ENCODE peak calls at places on chromosome 14, in five cellular contexts. One of them, this sample, is unnamed.

GRCh38 chr14:77053046-77053841 is 24.7 kb upstream of the IRF2BPL start:
- DNase-seq in psoas muscle: peak; percentile 76
- DNase-seq in cardiac muscle cell: peak; percentile 90
- DNase-seq in body of pancreas: peak; percentile 82
- DNase-seq in HepG2: peak; percentile 70
- DNase-seq in this sample: peak; percentile 81

GRCh38 chr14:37420622-37421021 is 174.4 kb downstream of the FOXA1 start:
- DNase-seq in cardiac muscle cell: no peak
- DNase-seq in body of pancreas: no peak
- DNase-seq in HepG2: no peak
- DNase-seq in psoas muscle: no peak
- DNase-seq in this sample: no peak

GRCh38 chr14:34331728-34332623 is 130.1 kb downstream of the SPTSSA start:
- DNase-seq in body of pancreas: peak; percentile 78
- DNase-seq in psoas muscle: peak; percentile 59
- DNase-seq in HepG2: peak; percentile 95
- DNase-seq in cardiac muscle cell: peak; percentile 61
- DNase-seq in this sample: peak; percentile 51

GRCh38 chr14:39469094-39469710 is 37.0 kb upstream of the FBXO33 start:
- DNase-seq in cardiac muscle cell: peak; percentile 30
- DNase-seq in HepG2: peak; percentile 74
- DNase-seq in psoas muscle: no peak
- DNase-seq in body of pancreas: peak; percentile 10
- DNase-seq in this sample: peak; percentile 11

GRCh38 chr14:72787841-72788240 is 106.1 kb downstream of the DPF3 start:
- DNase-seq in cardiac muscle cell: no peak
- DNase-seq in body of pancreas: no peak
- DNase-seq in HepG2: no peak
- DNase-seq in psoas muscle: no peak
- DNase-seq in this sample: no peak

GRCh38 chr14:34710006-34710405 is 4.4 kb downstream of the CFL2 start:
- DNase-seq in body of pancreas: no peak
- DNase-seq in HepG2: no peak
- DNase-seq in psoas muscle: no peak
- DNase-seq in cardiac muscle cell: peak; percentile 33
- DNase-seq in this sample: peak; percentile 59

GRCh38 chr14:91996951-91997371 is 42.9 kb downstream of the TRIP11 start:
- DNase-seq in psoas muscle: no peak
- DNase-seq in body of pancreas: no peak
- DNase-seq in HepG2: peak; percentile 48
- DNase-seq in cardiac muscle cell: peak; percentile 72
- DNase-seq in this sample: peak; percentile 85

GRCh38 chr14:55869397-55870049 is 248.7 kb upstream of the PELI2 start:
- DNase-seq in cardiac muscle cell: no peak
- DNase-seq in body of pancreas: no peak
- DNase-seq in HepG2: no peak
- DNase-seq in psoas muscle: no peak
- DNase-seq in this sample: peak; percentile 9

GRCh38 chr14:101193845-101194355 is 290.4 kb upstream of the RTL1 start:
- DNase-seq in HepG2: no peak
- DNase-seq in cardiac muscle cell: no peak
- DNase-seq in body of pancreas: no peak
- DNase-seq in psoas muscle: no peak
- DNase-seq in this sample: no peak

GRCh38 chr14:103108749-103109207 is 14.3 kb downstream of the EXOC3L4 start:
- DNase-seq in HepG2: no peak
- DNase-seq in psoas muscle: peak; percentile 59
- DNase-seq in cardiac muscle cell: peak; percentile 45
- DNase-seq in body of pancreas: no peak
- DNase-seq in this sample: no peak

GRCh38 chr14:32800320-32800719 is 138.4 kb upstream of the NPAS3 start:
- DNase-seq in body of pancreas: no peak
- DNase-seq in psoas muscle: no peak
- DNase-seq in HepG2: no peak
- DNase-seq in cardiac muscle cell: no peak
- DNase-seq in this sample: no peak

GRCh38 chr14:67435603-67436002 is 23.6 kb upstream of the PLEK2 start:
- DNase-seq in body of pancreas: no peak
- DNase-seq in psoas muscle: no peak
- DNase-seq in cardiac muscle cell: no peak
- DNase-seq in HepG2: no peak
- DNase-seq in this sample: no peak

GRCh38 chr14:99838555-99839193 is 45.5 kb downstream of the EML1 start:
- DNase-seq in psoas muscle: no peak
- DNase-seq in cardiac muscle cell: peak; percentile 44
- DNase-seq in HepG2: peak; percentile 84
- DNase-seq in body of pancreas: peak; percentile 49
- DNase-seq in this sample: no peak

GRCh38 chr14:50601405-50601804 is 41.5 kb downstream of the ATL1 start:
- DNase-seq in cardiac muscle cell: peak; percentile 16
- DNase-seq in body of pancreas: no peak
- DNase-seq in psoas muscle: no peak
- DNase-seq in HepG2: no peak
- DNase-seq in this sample: no peak

GRCh38 chr14:53638966-53639365 is 317.7 kb downstream of the BMP4 start:
- DNase-seq in body of pancreas: no peak
- DNase-seq in psoas muscle: no peak
- DNase-seq in cardiac muscle cell: no peak
- DNase-seq in HepG2: no peak
- DNase-seq in this sample: no peak

GRCh38 chr14:51369814-51370213 is 129.8 kb downstream of the TMX1 start:
- DNase-seq in HepG2: no peak
- DNase-seq in cardiac muscle cell: no peak
- DNase-seq in psoas muscle: no peak
- DNase-seq in body of pancreas: peak; percentile 27
- DNase-seq in this sample: peak; percentile 21

GRCh38 chr14:63266106-63266505 is 52.6 kb downstream of the GPHB5 start:
- DNase-seq in body of pancreas: no peak
- DNase-seq in psoas muscle: no peak
- DNase-seq in HepG2: no peak
- DNase-seq in cardiac muscle cell: no peak
- DNase-seq in this sample: no peak

GRCh38 chr14:49880267-49881064 is 12.4 kb upstream of the ARF6 start:
- DNase-seq in psoas muscle: no peak
- DNase-seq in body of pancreas: no peak
- DNase-seq in cardiac muscle cell: no peak
- DNase-seq in HepG2: no peak
- DNase-seq in this sample: peak; percentile 13

GRCh38 chr14:81169711-81170103 is 51.1 kb downstream of the GTF2A1 start:
- DNase-seq in cardiac muscle cell: peak; percentile 41
- DNase-seq in body of pancreas: peak; percentile 73
- DNase-seq in HepG2: no peak
- DNase-seq in psoas muscle: peak; percentile 61
- DNase-seq in this sample: peak; percentile 38

GRCh38 chr14:31038521-31039166 is 12.5 kb upstream of the STRN3 start:
- DNase-seq in HepG2: peak; percentile 82
- DNase-seq in cardiac muscle cell: peak; percentile 56
- DNase-seq in psoas muscle: no peak
- DNase-seq in body of pancreas: no peak
- DNase-seq in this sample: peak; percentile 96

GRCh38 chr14:38108681-38109080 is 99.0 kb upstream of the SSTR1 start:
- DNase-seq in HepG2: no peak
- DNase-seq in psoas muscle: no peak
- DNase-seq in body of pancreas: no peak
- DNase-seq in cardiac muscle cell: no peak
- DNase-seq in this sample: no peak

GRCh38 chr14:68810173-68811153 is 17.6 kb upstream of the ZFP36L1 start:
- DNase-seq in psoas muscle: no peak
- DNase-seq in body of pancreas: peak; percentile 86
- DNase-seq in HepG2: no peak
- DNase-seq in cardiac muscle cell: no peak
- DNase-seq in this sample: no peak

GRCh38 chr14:68807987-68808386 is 15.1 kb upstream of the ZFP36L1 start:
- DNase-seq in psoas muscle: no peak
- DNase-seq in cardiac muscle cell: no peak
- DNase-seq in HepG2: no peak
- DNase-seq in body of pancreas: no peak
- DNase-seq in this sample: no peak

GRCh38 chr14:68807148-68807600 is 14.3 kb upstream of the ZFP36L1 start:
- DNase-seq in cardiac muscle cell: peak; percentile 91
- DNase-seq in body of pancreas: peak; percentile 86
- DNase-seq in HepG2: peak; percentile 58
- DNase-seq in psoas muscle: peak; percentile 56
- DNase-seq in this sample: peak; percentile 95

GRCh38 chr14:68809524-68809923 is 16.7 kb upstream of the ZFP36L1 start:
- DNase-seq in HepG2: no peak
- DNase-seq in cardiac muscle cell: no peak
- DNase-seq in psoas muscle: no peak
- DNase-seq in body of pancreas: no peak
- DNase-seq in this sample: no peak

DNA sequence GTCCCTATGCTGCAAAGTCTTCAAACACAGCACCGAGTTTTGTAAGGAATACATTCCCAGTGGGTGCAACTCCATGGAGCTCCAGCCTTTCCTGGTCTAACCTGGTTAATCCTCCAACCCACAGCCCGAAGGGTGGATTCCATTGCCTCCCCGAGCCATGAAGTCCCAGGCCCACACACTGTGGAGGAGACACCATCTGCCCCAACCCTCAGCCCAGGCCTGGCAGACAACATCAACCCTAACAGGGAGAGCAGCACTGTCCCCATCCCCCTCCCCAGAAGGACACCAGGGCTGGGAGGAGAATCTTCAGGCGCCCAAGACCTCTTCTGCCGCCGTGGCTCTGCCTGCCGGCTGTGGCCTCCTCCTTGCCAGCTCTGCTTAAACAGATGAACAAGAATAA is 15.8 kb upstream of the ZFP36L1 start:
- DNase-seq in cardiac muscle cell: no peak
- DNase-seq in psoas muscle: no peak
- DNase-seq in body of pancreas: no peak
- DNase-seq in HepG2: no peak
- DNase-seq in this sample: no peak
- H3K27ac ChIP-seq in cardiac muscle cell: no peak overlapping the region
- H3K27ac ChIP-seq in psoas muscle: peak overlapping the region; percentile 36
- H3K27ac ChIP-seq in body of pancreas: no peak overlapping the region
- H3K27ac ChIP-seq in HepG2: no peak overlapping the region
- H3K27ac ChIP-seq in this sample: no peak overlapping the region

GRCh38 chr14:90521930-90522483 is 125.2 kb downstream of the CALM1 start:
- DNase-seq in body of pancreas: no peak
- DNase-seq in cardiac muscle cell: no peak
- DNase-seq in HepG2: no peak
- DNase-seq in psoas muscle: no peak
- DNase-seq in this sample: no peak
- H3K27ac ChIP-seq in body of pancreas: peak overlapping the region; percentile 61
- H3K27ac ChIP-seq in cardiac muscle cell: no peak overlapping the region
- H3K27ac ChIP-seq in HepG2: no peak overlapping the region
- H3K27ac ChIP-seq in psoas muscle: no peak overlapping the region
- H3K27ac ChIP-seq in this sample: no peak overlapping the region

GRCh38 chr14:105489607-105490317 is 1.3 kb upstream of the TEDC1 start:
- DNase-seq in psoas muscle: peak; percentile 82
- DNase-seq in cardiac muscle cell: peak; percentile 84
- DNase-seq in HepG2: peak; percentile 82
- DNase-seq in body of pancreas: peak; percentile 92
- DNase-seq in this sample: peak; percentile 85

GRCh38 chr14:105487986-105488777 is 1.5 kb downstream of the CRIP1 start:
- DNase-seq in psoas muscle: peak; percentile 18
- DNase-seq in body of pancreas: no peak
- DNase-seq in cardiac muscle cell: no peak
- DNase-seq in HepG2: no peak
- DNase-seq in this sample: no peak

GRCh38 chr14:105487449-105487985 is 831 bp downstream of the CRIP1 start:
- DNase-seq in cardiac muscle cell: no peak
- DNase-seq in body of pancreas: no peak
- DNase-seq in HepG2: no peak
- DNase-seq in psoas muscle: peak; percentile 65
- DNase-seq in this sample: no peak

GRCh38 chr14:105490318-105490571 is 801 bp upstream of the TEDC1 start:
- DNase-seq in psoas muscle: peak; percentile 54
- DNase-seq in body of pancreas: no peak
- DNase-seq in cardiac muscle cell: no peak
- DNase-seq in HepG2: no peak
- DNase-seq in this sample: no peak

DNA sequence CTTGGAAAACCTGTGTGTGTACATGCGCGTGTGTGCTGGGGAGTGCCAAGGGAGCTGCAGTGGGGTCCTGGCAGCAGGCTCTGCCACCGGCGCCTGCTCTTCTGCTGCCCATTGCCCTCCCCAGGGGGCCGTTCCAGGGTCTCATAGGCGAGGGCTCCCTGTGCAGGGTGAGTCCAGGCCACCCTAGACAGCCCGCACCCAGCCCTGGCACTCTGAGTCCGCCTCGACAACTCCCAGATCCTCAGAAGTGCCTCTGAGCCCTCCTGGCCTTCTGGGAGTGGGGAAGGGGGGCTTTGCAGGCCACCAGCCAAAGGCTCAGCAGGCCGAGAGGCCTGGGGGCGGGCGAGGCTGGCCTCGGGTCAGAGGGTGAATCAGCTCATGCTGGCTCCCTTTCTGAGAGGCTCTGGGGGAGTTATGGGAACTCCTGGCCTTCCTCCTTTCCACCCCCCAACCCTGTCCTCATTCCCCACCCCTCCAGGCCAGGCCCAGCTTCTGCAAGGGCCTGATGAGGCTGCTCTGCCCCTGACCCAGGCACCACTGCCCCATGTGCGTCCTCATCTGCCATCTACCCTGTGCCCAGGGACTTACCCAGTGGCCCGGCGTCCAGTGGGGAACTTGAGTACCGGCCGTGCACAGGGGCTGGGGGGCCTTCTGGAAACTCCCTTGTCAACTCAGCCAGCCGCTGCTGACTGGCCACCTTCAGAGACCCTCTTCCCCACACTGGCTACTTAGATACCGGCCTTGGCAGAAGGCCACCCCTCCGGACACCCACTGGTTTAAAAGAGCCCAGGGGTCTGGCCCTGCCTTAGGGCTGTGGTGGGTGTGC is 2.1 kb upstream of the TEDC1 start:
- DNase-seq in HepG2: no peak
- DNase-seq in body of pancreas: no peak
- DNase-seq in psoas muscle: peak; percentile 32
- DNase-seq in cardiac muscle cell: no peak
- DNase-seq in this sample: no peak
- H3K27ac ChIP-seq in HepG2: peak overlapping the region; percentile 14
- H3K27ac ChIP-seq in body of pancreas: peak overlapping the region; percentile 98
- H3K27ac ChIP-seq in psoas muscle: no peak overlapping the region
- H3K27ac ChIP-seq in cardiac muscle cell: peak overlapping the region; percentile 92
- H3K27ac ChIP-seq in this sample: no peak overlapping the region

DNA sequence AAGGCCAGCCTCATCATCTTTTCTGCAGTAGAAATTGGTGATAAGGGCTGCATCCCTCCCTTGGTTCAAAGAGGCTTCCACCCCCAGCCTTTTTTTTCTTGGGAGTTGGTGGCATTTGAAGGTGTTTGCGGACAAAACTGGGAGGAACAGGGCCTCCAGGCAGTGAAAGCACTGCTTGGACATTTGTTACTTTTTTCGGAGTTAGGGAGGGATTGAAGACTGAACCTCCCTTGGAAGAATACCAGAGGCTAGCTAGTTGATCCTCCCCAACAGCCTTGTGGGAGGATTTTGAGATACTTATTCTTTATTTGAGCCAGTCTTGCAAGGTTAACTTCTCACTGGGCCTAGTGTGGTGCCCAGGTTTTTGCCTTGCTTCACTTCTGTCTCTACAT is 3.2 kb downstream of the PABPN1 start:
- DNase-seq in HepG2: no peak
- DNase-seq in psoas muscle: no peak
- DNase-seq in body of pancreas: no peak
- DNase-seq in cardiac muscle cell: no peak
- DNase-seq in this sample: no peak
- H3K27ac ChIP-seq in HepG2: no peak overlapping the region
- H3K27ac ChIP-seq in psoas muscle: no peak overlapping the region
- H3K27ac ChIP-seq in body of pancreas: no peak overlapping the region
- H3K27ac ChIP-seq in cardiac muscle cell: peak overlapping the region; percentile 64
- H3K27ac ChIP-seq in this sample: no peak overlapping the region

This sample was measured in endothelial cell of umbilical vein.